ENCODE peak calls at places on chromosome 1, in nine cellular contexts. R is tibial artery, D is uterus, H is Panc1, Y is IMR-90, E is body of pancreas, Q is HL-60, X is fibroblast of pulmonary artery, V is WERI-Rb-1. I is an unnamed sample.

GRCh38 chr1:33163621-33164071 is 18.2 kb downstream of the TRIM62 start:
- DNase-seq in E (no peak), V (no peak), R (no peak), Q (no peak), H (no peak), Y (peak; percentile 90), X (peak; percentile 40), D (no peak), I (no peak)

GRCh38 chr1:8395433-8395866 is 77.5 kb downstream of the SLC45A1 start:
- DNase-seq in R (no peak), H (no peak), V (no peak), E (no peak), X (no peak), Y (no peak), D (no peak), Q (no peak), I (no peak)

GRCh38 chr1:30373471-30374399 is 349.6 kb downstream of the MATN1 start:
- DNase-seq in R (peak; percentile 23), D (no peak), E (no peak), X (no peak), V (no peak), Y (no peak), Q (no peak), H (no peak), I (no peak)

GRCh38 chr1:56816909-56817308 is 2.3 kb downstream of the FYB2 start:
- DNase-seq in Q (no peak), H (no peak), R (no peak), V (no peak), E (no peak), D (no peak), Y (no peak), X (no peak), I (no peak)

GRCh38 chr1:119771016-119771415 is 2.3 kb upstream of the HMGCS2 start:
- DNase-seq in H (no peak), Y (peak; percentile 22), E (peak; percentile 59), Q (no peak), V (peak; percentile 27), D (no peak), R (no peak), X (no peak), I (no peak)

GRCh38 chr1:1331068-1331965 is at the start of gene TAS1R3:
- DNase-seq in V (no peak), Y (no peak), X (no peak), D (no peak), R (no peak), Q (no peak), E (no peak), H (no peak), I (peak; percentile 64)

GRCh38 chr1:227140376-227140775 is 177.9 kb downstream of the CDC42BPA start:
- DNase-seq in E (no peak), R (no peak), Y (peak; percentile 24), Q (no peak), X (no peak), D (no peak), H (no peak), V (no peak), I (no peak)

GRCh38 chr1:33365560-33365997 is 44.7 kb upstream of the A3GALT2 start:
- DNase-seq in X (peak; percentile 71), D (peak; percentile 46), Q (no peak), R (peak; percentile 81), Y (peak; percentile 66), E (no peak), H (no peak), V (no peak), I (no peak)

GRCh38 chr1:241229216-241229615 is 127.8 kb downstream of the RGS7 start:
- DNase-seq in E (peak; percentile 35), Q (no peak), R (no peak), V (no peak), Y (no peak), X (no peak), D (no peak), H (no peak), I (no peak)

GRCh38 chr1:115063238-115063901 is 25.9 kb downstream of the TSPAN2 start:
- DNase-seq in D (no peak), Q (no peak), E (no peak), V (no peak), H (no peak), X (no peak), Y (no peak), R (no peak), I (no peak)

GRCh38 chr1:65512383-65512782 is 91.9 kb downstream of the LEPR start:
- DNase-seq in Y (no peak), Q (no peak), R (no peak), E (no peak), V (no peak), D (no peak), H (no peak), X (no peak), I (peak; percentile 11)

DNA sequence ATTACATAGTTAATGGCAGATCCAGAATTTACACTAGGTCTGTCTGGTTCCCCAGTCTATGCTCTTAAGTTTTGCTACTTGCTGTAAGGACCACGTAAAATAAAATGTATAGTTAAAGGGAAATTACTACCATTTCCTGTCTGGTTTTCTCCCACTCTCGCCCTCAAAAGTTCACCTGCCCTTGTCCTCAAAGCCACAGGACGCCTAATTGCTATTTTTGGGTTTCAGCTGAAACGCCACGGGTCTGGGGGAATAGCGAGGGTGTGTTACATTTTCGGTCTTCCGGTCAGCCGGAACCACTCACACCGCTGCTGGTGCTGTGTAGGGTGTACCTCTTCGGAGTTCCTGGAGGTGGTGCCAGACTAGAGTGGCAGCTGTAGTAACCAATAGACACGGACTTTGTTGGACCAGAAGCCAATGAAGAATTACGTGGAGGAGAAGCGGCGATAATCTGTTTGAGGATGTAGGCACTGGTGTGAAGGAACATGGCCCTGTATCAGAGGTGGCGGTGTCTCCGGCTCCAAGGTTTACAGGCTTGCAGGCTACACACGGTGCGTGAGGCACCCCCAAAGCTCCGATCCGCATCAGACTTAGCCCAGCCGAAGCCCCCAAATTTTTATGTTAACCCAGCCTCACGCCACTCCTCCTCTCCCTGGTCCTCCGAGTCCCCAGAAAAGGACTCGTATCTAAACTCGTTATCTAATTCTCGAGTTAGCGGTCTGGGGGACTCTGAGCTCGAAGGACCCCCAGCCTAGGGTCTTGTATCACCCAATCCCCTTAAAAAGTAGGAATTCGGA is at the start of gene TARS2:
- DNase-seq in R (peak; percentile 97), Y (peak; percentile 99), D (peak; percentile 98), X (peak; percentile 99), Q (peak; percentile 98), V (peak; percentile 100), H (peak; percentile 96), E (peak; percentile 96), I (peak; percentile 100)
- TF ChIP-seq CTCF in R (peak; percentile 43), Y (peak; percentile 12), D (peak; percentile 50), X (peak; percentile 9), Q (no peak), V (peak; percentile 8), H (no peak), E (peak; percentile 19), I (no peak)

DNA sequence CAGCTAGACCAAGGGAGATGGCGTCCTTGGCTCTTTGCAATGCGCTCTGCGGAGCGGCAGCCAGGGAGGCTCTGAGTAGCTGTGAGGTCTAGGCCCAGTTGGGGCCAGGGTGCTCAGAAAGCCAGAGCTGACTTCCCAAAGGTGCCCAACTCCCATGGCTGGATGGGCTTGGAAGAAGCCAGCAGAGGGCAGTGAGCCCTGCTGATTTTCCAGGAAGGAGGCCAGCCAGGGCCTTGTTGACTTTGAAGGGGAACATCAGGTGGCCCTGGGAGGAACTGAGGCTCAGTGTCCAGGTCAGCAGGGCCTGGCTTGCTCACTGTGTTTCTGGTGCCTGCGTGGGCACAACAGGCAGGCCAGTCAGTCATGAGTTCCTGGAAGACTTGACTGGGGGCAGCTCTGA is 27.1 kb downstream of the CDCP2 start:
- DNase-seq in R (no peak), H (no peak), Q (no peak), D (no peak), V (peak; percentile 69), X (peak; percentile 30), Y (peak; percentile 26), E (peak; percentile 70), I (peak; percentile 36)
- TF ChIP-seq CTCF in R (peak; percentile 22), H (no peak), Q (no peak), D (peak; percentile 40), V (peak; percentile 77), X (peak; percentile 44), Y (peak; percentile 45), E (no peak), I (peak; percentile 12)

GRCh38 chr1:48999321-48999720 is 222.6 kb upstream of the BEND5 start:
- DNase-seq in E (no peak), H (no peak), V (no peak), Q (no peak), Y (no peak), D (no peak), R (no peak), X (no peak), I (no peak)

DNA sequence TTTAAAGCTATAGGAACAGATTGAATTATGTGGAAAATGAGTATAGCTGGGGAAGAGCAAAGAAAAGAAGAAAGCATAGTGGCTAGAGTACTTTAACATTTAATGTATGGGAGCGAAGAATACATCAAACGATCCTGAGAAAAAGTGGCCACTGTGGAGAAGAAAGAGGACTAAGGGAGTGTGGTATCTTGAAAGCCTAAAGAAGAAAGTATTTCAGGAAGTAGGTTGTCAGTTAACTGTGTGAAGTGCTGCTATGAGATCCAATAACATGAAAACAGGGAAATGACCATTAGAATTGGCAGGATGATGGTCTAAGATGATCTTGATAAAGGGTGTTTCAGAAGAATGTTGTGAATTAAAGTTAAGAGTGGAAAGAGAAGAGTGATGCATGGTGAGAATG is 219.6 kb upstream of the BEND5 start:
- DNase-seq in Y (no peak), E (no peak), H (no peak), X (no peak), D (no peak), V (no peak), Q (no peak), R (no peak), I (no peak)
- TF ChIP-seq CTCF in Y (no peak), E (no peak), H (no peak), X (no peak), D (no peak), V (no peak), Q (no peak), R (no peak), I (no peak)

GRCh38 chr1:234072793-234073192 is 168.3 kb downstream of the SLC35F3 start:
- DNase-seq in D (no peak), H (no peak), Y (no peak), V (no peak), E (no peak), Q (no peak), X (no peak), R (no peak), I (no peak)

GRCh38 chr1:234067584-234067983 is 163.1 kb downstream of the SLC35F3 start:
- DNase-seq in Q (no peak), Y (no peak), E (no peak), H (no peak), R (no peak), V (no peak), X (no peak), D (no peak), I (no peak)

GRCh38 chr1:234065794-234066447 is 161.4 kb downstream of the SLC35F3 start:
- DNase-seq in R (no peak), X (peak; percentile 67), E (peak; percentile 89), H (no peak), D (peak; percentile 46), Y (peak; percentile 47), V (peak; percentile 91), Q (peak; percentile 43), I (peak; percentile 89)

DNA sequence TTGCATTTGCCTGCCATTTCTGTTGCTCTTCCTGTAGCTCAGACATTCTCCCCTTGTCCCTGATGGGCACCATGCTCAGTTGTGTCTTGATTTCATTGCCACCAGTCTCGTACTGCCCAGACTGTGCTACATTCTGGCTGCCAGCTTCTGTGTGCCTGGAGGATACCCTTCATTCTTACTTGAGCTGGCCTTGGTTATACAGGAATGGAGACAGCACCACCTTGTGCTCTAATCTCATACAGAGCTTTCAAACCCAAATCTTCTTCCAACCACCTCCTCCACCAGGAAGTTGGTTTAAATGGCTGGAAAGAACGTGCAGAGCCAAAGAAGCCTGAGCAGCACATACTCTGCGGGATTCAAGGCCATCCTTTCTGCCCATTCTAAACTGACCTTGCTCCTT is 165.3 kb downstream of the SLC35F3 start:
- DNase-seq in V (no peak), H (no peak), Y (no peak), Q (no peak), E (no peak), D (no peak), R (no peak), X (no peak), I (peak; percentile 49)
- TF ChIP-seq CTCF in V (peak; percentile 30), H (peak; percentile 47), Y (no peak), Q (no peak), E (no peak), D (no peak), R (no peak), X (no peak), I (peak; percentile 39)

I was measured in MCF 10A.